ENCODE peak calls at places on chromosome 18, in seven cellular contexts. O is HFF-Myc, F is GM12878, Q is GM12864, Z is AG04450, P is astrocyte of the spinal cord, L is epithelial cell of esophagus. D is an unnamed sample.

GRCh38 chr18:79954791-79955190 is 3.3 kb upstream of the SLC66A2 start:
- DNase-seq in O (no peak), F (no peak), Q (no peak), Z (no peak), P (no peak), L (no peak), D (no peak)

GRCh38 chr18:36655074-36655473 is 173.7 kb downstream of the TPGS2 start:
- DNase-seq in O (no peak), F (no peak), Q (no peak), Z (no peak), P (no peak), L (no peak), D (no peak)

GRCh38 chr18:44464401-44465185 is 216.1 kb upstream of the SETBP1 start:
- DNase-seq in O (no peak), F (no peak), Q (no peak), Z (no peak), P (peak), L (peak), D (no peak)

GRCh38 chr18:12774982-12775381 is 72.1 kb downstream of the PSMG2 start:
- DNase-seq in O (no peak), F (no peak), Q (no peak), Z (no peak), P (no peak), L (no peak), D (no peak)

GRCh38 chr18:48361801-48362200 is 47.4 kb downstream of the ZBTB7C start:
- DNase-seq in O (no peak), F (no peak), Q (no peak), Z (no peak), P (no peak), L (peak), D (no peak)

GRCh38 chr18:79748321-79749157 is 49.2 kb upstream of the KCNG2 start:
- DNase-seq in O (no peak), F (no peak), Q (no peak), Z (no peak), P (no peak), L (no peak), D (no peak)

GRCh38 chr18:36440614-36441013 is 143.1 kb downstream of the FHOD3 start:
- DNase-seq in O (no peak), F (no peak), Q (no peak), Z (no peak), P (peak), L (no peak), D (no peak)

GRCh38 chr18:13452448-13452811 is 233.9 kb downstream of the LDLRAD4 start:
- DNase-seq in O (no peak), F (no peak), Q (no peak), Z (no peak), P (peak), L (no peak), D (no peak)

GRCh38 chr18:76522104-76522503 is 27.1 kb upstream of the ZNF516 start:
- DNase-seq in O (no peak), F (no peak), Q (no peak), Z (no peak), P (no peak), L (no peak), D (no peak)

GRCh38 chr18:32919799-32920198 is 147.0 kb upstream of the KLHL14 start:
- DNase-seq in O (no peak), F (no peak), Q (peak), Z (no peak), P (peak), L (peak), D (peak)

GRCh38 chr18:7021994-7022840 is 95.4 kb downstream of the LAMA1 start:
- DNase-seq in O (peak), F (no peak), Q (no peak), Z (no peak), P (peak), L (peak), D (no peak)

GRCh38 chr18:56835331-56835730 is 184.2 kb downstream of the WDR7 start:
- DNase-seq in O (no peak), F (no peak), Q (no peak), Z (no peak), P (no peak), L (no peak), D (no peak)

GRCh38 chr18:10354241-10354811 is 100.1 kb upstream of the APCDD1 start:
- DNase-seq in O (no peak), F (no peak), Q (no peak), Z (no peak), P (no peak), L (no peak), D (no peak)

GRCh38 chr18:54119524-54120019 is 104.9 kb downstream of the MBD2 start:
- DNase-seq in O (peak), F (peak), Q (peak), Z (peak), P (peak), L (peak), D (peak)

GRCh38 chr18:13379062-13379800 is 160.7 kb downstream of the LDLRAD4 start:
- DNase-seq in O (no peak), F (no peak), Q (no peak), Z (no peak), P (no peak), L (no peak), D (no peak)

GRCh38 chr18:37561986-37562385 is 3.6 kb downstream of the CELF4 start:
- DNase-seq in O (no peak), F (no peak), Q (no peak), Z (no peak), P (no peak), L (no peak), D (no peak)

GRCh38 chr18:76338619-76339245 is 156.3 kb downstream of the ZNF516 start:
- DNase-seq in O (no peak), F (no peak), Q (no peak), Z (no peak), P (no peak), L (no peak), D (no peak)

GRCh38 chr18:75107196-75107930 is 101.6 kb downstream of the PTGR3 start:
- DNase-seq in O (no peak), F (no peak), Q (no peak), Z (no peak), P (no peak), L (no peak), D (no peak)

GRCh38 chr18:70107037-70107436 is 98.5 kb downstream of the RTTN start:
- DNase-seq in O (no peak), F (no peak), Q (no peak), Z (no peak), P (no peak), L (no peak), D (no peak)

GRCh38 chr18:7870855-7871254 is 303.7 kb downstream of the PTPRM start:
- DNase-seq in O (peak), F (no peak), Q (no peak), Z (no peak), P (peak), L (peak), D (no peak)

GRCh38 chr18:44627245-44627644 is 53.4 kb upstream of the SETBP1 start:
- DNase-seq in O (no peak), F (no peak), Q (no peak), Z (no peak), P (no peak), L (peak), D (no peak)

GRCh38 chr18:74571895-74572680 is 25.6 kb upstream of the ZNF407 start:
- DNase-seq in O (no peak), F (no peak), Q (no peak), Z (no peak), P (no peak), L (no peak), D (no peak)

GRCh38 chr18:61209802-61210201 is 123.4 kb upstream of the CDH20 start:
- DNase-seq in O (no peak), F (no peak), Q (no peak), Z (no peak), P (no peak), L (no peak), D (no peak)

GRCh38 chr18:79544386-79544963 is 135.1 kb upstream of the CTDP1 start:
- DNase-seq in O (no peak), F (no peak), Q (no peak), Z (no peak), P (no peak), L (no peak), D (no peak)

GRCh38 chr18:50268022-50268747 is 1.9 kb upstream of the CFAP53 start:
- DNase-seq in O (no peak), F (peak), Q (peak), Z (no peak), P (peak), L (peak), D (peak)

GRCh38 chr18:58158459-58158858 is 114.4 kb downstream of the NEDD4L start:
- DNase-seq in O (no peak), F (no peak), Q (no peak), Z (no peak), P (no peak), L (no peak), D (no peak)

GRCh38 chr18:58163004-58163590 is 119.1 kb downstream of the NEDD4L start:
- DNase-seq in O (no peak), F (no peak), Q (no peak), Z (no peak), P (no peak), L (no peak), D (no peak)

GRCh38 chr18:58162127-58162526 is 118.1 kb downstream of the NEDD4L start:
- DNase-seq in O (no peak), F (no peak), Q (no peak), Z (no peak), P (no peak), L (no peak), D (no peak)

GRCh38 chr18:58158008-58158407 is 114.0 kb downstream of the NEDD4L start:
- DNase-seq in O (no peak), F (no peak), Q (no peak), Z (no peak), P (no peak), L (peak), D (no peak)

DNA sequence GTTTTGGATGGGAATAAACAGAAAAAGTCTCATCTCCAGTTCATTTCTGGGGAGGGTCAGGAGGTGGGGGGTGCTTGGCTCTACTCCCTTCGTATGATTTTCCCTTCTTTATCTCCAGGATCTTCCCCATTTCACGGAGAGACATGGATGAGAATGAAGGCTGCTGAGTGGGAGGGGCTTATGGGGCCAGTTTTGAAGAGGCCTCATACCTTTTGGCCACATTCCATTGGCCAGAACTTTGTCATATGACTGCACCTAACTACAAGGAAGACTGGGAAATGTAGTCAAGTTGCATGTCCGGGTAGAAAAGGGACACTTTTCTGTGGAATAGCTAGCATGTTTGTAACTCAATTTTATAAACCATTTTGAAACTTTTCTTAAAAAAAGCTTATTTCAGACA is 117.6 kb downstream of the NEDD4L start:
- DNase-seq in O (no peak), F (no peak), Q (no peak), Z (no peak), P (no peak), L (peak), D (no peak)
- TF ChIP-seq CTCF in O (no peak), F (no peak), Q (no peak), Z (no peak), P (no peak), L (no peak), D (no peak)

DNA sequence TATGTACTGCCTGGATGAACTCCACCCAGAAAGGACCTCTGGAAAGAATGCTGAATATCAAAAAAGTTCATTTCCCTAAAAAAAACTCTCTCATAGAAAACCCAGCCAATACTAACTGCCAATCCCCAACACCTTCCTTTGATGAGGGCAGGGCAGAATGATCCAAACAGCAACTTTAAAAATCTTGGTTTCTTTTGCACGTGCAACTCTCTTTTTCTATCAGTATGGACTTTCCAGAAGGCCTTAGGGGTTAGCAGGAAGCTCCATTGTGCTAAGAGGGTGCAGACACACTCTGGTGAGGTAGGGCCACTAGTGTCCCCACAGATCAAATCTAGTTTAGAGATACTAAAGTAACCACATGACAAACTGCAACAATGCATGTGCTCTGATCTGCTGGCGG is 23.4 kb downstream of the KCTD1 start:
- DNase-seq in O (no peak), F (no peak), Q (no peak), Z (no peak), P (no peak), L (no peak), D (no peak)
- TF ChIP-seq CTCF in O (no peak), F (no peak), Q (no peak), Z (no peak), P (no peak), L (no peak), D (no peak)

GRCh38 chr18:25561923-25562322 is 210.0 kb upstream of the ZNF521 start:
- DNase-seq in O (no peak), F (no peak), Q (no peak), Z (peak), P (peak), L (no peak), D (peak)
- TF ChIP-seq CTCF in O (peak), F (peak), Q (peak), Z (peak), P (peak), L (no peak), D (no peak)

GRCh38 chr18:39648616-39649015 is 2083.0 kb upstream of the CELF4 start:
- DNase-seq in O (no peak), F (no peak), Q (no peak), Z (no peak), P (no peak), L (no peak), D (no peak)
- TF ChIP-seq CTCF in O (no peak), F (no peak), Q (no peak), Z (no peak), P (no peak), L (no peak), D (no peak)

GRCh38 chr18:35029770-35030169 is 11.4 kb upstream of the MAPRE2 start:
- DNase-seq in O (no peak), F (no peak), Q (no peak), Z (no peak), P (no peak), L (no peak), D (peak)
- TF ChIP-seq CTCF in O (no peak), F (peak), Q (peak), Z (peak), P (no peak), L (no peak), D (no peak)

DNA sequence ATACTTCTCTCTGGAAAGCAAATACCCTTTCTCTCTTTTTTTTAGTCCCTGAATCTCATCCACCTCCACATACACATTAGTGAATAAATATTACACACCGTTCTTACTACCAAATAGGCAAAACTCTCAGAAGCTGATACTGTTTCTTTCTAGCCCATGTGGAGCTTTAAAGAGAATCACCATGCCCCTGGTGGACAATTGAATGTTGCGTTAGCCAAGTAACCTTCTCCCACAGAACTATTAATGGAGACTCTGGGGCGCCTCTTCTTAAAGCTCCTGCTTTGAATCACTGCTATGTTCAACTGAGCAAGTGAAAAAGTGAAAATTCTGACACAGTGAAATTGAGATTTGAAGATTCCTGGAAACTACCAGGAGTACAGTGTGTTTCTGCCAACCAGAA is 522.8 kb upstream of the CDH7 start:
- DNase-seq in O (no peak), F (no peak), Q (no peak), Z (no peak), P (no peak), L (no peak), D (no peak)
- TF ChIP-seq CTCF in O (no peak), F (peak), Q (no peak), Z (no peak), P (no peak), L (no peak), D (no peak)

DNA sequence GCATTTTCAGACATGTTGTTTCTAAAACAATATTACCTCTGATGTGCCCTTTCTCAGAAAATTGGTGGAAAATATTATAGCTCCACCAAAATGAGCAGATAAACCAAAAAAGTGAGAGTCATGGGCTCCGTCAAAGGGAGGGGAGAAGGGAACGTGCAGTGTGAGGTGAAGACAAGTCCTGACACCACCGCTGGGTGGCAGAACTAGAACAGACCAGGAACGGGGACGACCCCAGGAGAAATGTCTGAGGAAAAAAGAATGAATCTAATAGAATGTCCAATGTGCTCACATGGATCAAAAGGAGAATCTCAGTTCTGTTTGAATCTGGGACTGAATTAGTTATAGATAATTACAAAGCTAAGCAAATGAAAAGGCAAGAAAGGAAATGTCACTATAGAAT is 22.6 kb upstream of the BCL2 start:
- DNase-seq in O (no peak), F (no peak), Q (no peak), Z (no peak), P (peak), L (peak), D (peak)
- TF ChIP-seq CTCF in O (peak), F (no peak), Q (peak), Z (peak), P (peak), L (peak), D (peak)

GRCh38 chr18:2123077-2123476 is 448.2 kb downstream of the METTL4 start:
- DNase-seq in O (no peak), F (no peak), Q (no peak), Z (no peak), P (no peak), L (no peak), D (no peak)
- TF ChIP-seq CTCF in O (no peak), F (no peak), Q (no peak), Z (no peak), P (no peak), L (no peak), D (no peak)

GRCh38 chr18:59057969-59058368 is 81.7 kb upstream of the SEC11C start:
- DNase-seq in O (no peak), F (no peak), Q (no peak), Z (peak), P (peak), L (no peak), D (no peak)

GRCh38 chr18:59056706-59057492 is 82.8 kb upstream of the SEC11C start:
- DNase-seq in O (peak), F (no peak), Q (peak), Z (peak), P (peak), L (peak), D (peak)

GRCh38 chr18:59059140-59059539 is 80.5 kb upstream of the SEC11C start:
- DNase-seq in O (no peak), F (no peak), Q (no peak), Z (no peak), P (no peak), L (no peak), D (no peak)

GRCh38 chr18:59055345-59056032 is 84.2 kb upstream of the SEC11C start:
- DNase-seq in O (no peak), F (no peak), Q (no peak), Z (no peak), P (no peak), L (peak), D (no peak)

DNA sequence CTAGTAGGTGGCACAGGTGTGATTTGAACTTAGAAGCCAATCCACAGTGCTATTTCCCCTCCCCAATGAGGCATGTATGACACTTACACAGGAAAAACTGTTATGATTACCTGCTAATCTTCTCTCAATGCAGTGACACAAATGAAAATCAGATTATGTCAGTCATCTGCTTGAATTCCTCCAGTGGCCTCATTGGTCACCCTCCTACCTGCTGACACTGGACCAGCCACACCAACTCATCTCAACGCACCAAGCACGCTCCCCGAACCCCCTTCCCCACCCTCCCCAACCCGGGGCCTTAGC is 82.2 kb upstream of the SEC11C start:
- DNase-seq in O (no peak), F (no peak), Q (no peak), Z (no peak), P (no peak), L (no peak), D (no peak)
- TF ChIP-seq CTCF in O (no peak), F (no peak), Q (no peak), Z (no peak), P (no peak), L (no peak), D (no peak)

D was measured in GM13976.